ENCODE peak calls at places on chromosome 4, in six cellular contexts. J is adrenal gland, M is PC-9, Z is cardiac fibroblast, W is left ventricle myocardium inferior, G is psoas muscle. H is an unnamed sample.

GRCh38 chr4:156977435-156978160 is 6.0 kb upstream of the PDGFC start:
- DNase-seq in Z (peak), G (no peak), M (no peak), W (no peak), J (no peak), H (no peak)

GRCh38 chr4:119211856-119212250 is 660 bp upstream of the USP53 start:
- DNase-seq in G (no peak), J (no peak), M (no peak), Z (no peak), W (no peak), H (no peak)

GRCh38 chr4:183430317-183430986 is 14.0 kb upstream of the CDKN2AIP start:
- DNase-seq in M (no peak), J (no peak), Z (no peak), G (no peak), W (no peak), H (no peak)

GRCh38 chr4:170423137-170423536 is 333.4 kb upstream of the AADAT start:
- DNase-seq in J (no peak), Z (peak), G (no peak), W (no peak), M (no peak), H (peak)

GRCh38 chr4:181261279-181261678 is 981.9 kb upstream of the TENM3 start:
- DNase-seq in G (no peak), M (no peak), J (no peak), Z (no peak), W (no peak), H (peak)

GRCh38 chr4:74501579-74501978 is 56.6 kb downstream of the AREG start:
- DNase-seq in M (no peak), G (no peak), W (no peak), J (no peak), Z (peak), H (peak)

GRCh38 chr4:73867783-73868182 is 1.4 kb upstream of the CXCL1 start:
- DNase-seq in J (no peak), M (no peak), W (no peak), G (no peak), Z (peak), H (no peak)

GRCh38 chr4:159023741-159024140 is 79.1 kb upstream of the RAPGEF2 start:
- DNase-seq in J (no peak), G (no peak), Z (no peak), W (no peak), M (no peak), H (no peak)

GRCh38 chr4:95188701-95189401 is 359.9 kb downstream of the UNC5C start:
- DNase-seq in J (no peak), Z (no peak), M (no peak), W (no peak), G (no peak), H (no peak)

GRCh38 chr4:30725562-30725961 is 5.4 kb downstream of the PCDH7 start:
- DNase-seq in J (no peak), W (no peak), G (no peak), M (no peak), Z (no peak), H (no peak)

GRCh38 chr4:25031077-25031606 is 396 bp upstream of the LGI2 start:
- DNase-seq in Z (peak), M (no peak), J (no peak), G (no peak), W (peak), H (no peak)
- H3K4me3 ChIP-seq in Z (peak), M (no peak), J (no peak), G (peak), W (peak), H (peak)

GRCh38 chr4:93478805-93479204 is 349.7 kb upstream of the ATOH1 start:
- DNase-seq in G (no peak), Z (no peak), M (no peak), J (no peak), W (no peak), H (no peak)
- TF ChIP-seq CTCF in G (no peak), Z (no peak), M (no peak), J (no peak), W (no peak), H (no peak)

GRCh38 chr4:138310498-138310897 is 68.3 kb upstream of the SLC7A11 start:
- DNase-seq in G (no peak), Z (peak), M (no peak), J (no peak), W (no peak), H (no peak)
- H3K4me3 ChIP-seq in G (no peak), Z (no peak), M (no peak), J (no peak), W (no peak), H (no peak)

GRCh38 chr4:6253111-6253510 is 16.5 kb upstream of the WFS1 start:
- DNase-seq in M (no peak), W (no peak), Z (no peak), J (no peak), G (no peak), H (no peak)

GRCh38 chr4:6250235-6250983 is 19.2 kb upstream of the WFS1 start:
- DNase-seq in J (no peak), Z (peak), W (no peak), G (no peak), M (peak), H (peak)

GRCh38 chr4:6251365-6251764 is 18.3 kb upstream of the WFS1 start:
- DNase-seq in Z (no peak), G (peak), W (no peak), J (no peak), M (no peak), H (no peak)

GRCh38 chr4:6252051-6252450 is 17.6 kb upstream of the WFS1 start:
- DNase-seq in M (no peak), J (no peak), G (peak), Z (no peak), W (no peak), H (no peak)

GRCh38 chr4:6250984-6251295 is 18.7 kb upstream of the WFS1 start:
- DNase-seq in G (no peak), M (no peak), J (no peak), W (no peak), Z (no peak), H (no peak)
- TF ChIP-seq CTCF in G (no peak), M (peak), J (no peak), W (no peak), Z (no peak), H (no peak)

GRCh38 chr4:153204247-153205027 is at the start of gene TRIM2:
- DNase-seq in Z (peak), J (peak), M (peak), G (peak), W (peak), H (peak)

GRCh38 chr4:153205028-153205648 is 895 bp downstream of the TRIM2 start:
- DNase-seq in M (peak), Z (no peak), J (no peak), W (no peak), G (no peak), H (no peak)

GRCh38 chr4:153207027-153207426 is 2.8 kb downstream of the TRIM2 start:
- DNase-seq in G (no peak), Z (no peak), J (no peak), M (no peak), W (no peak), H (no peak)

GRCh38 chr4:153206534-153206933 is 2.3 kb downstream of the TRIM2 start:
- DNase-seq in Z (no peak), W (no peak), J (no peak), M (no peak), G (no peak), H (no peak)

GRCh38 chr4:153205757-153206156 is 1.5 kb downstream of the TRIM2 start:
- DNase-seq in W (no peak), J (no peak), Z (peak), M (peak), G (no peak), H (peak)
- H3K4me3 ChIP-seq in W (no peak), J (no peak), Z (no peak), M (peak), G (no peak), H (peak)

GRCh38 chr4:3771932-3772495 is 5.8 kb downstream of the ADRA2C start:
- DNase-seq in G (no peak), J (no peak), M (no peak), W (no peak), Z (no peak), H (no peak)

GRCh38 chr4:3772632-3773031 is 6.4 kb downstream of the ADRA2C start:
- DNase-seq in Z (no peak), J (no peak), W (no peak), M (no peak), G (no peak), H (no peak)

GRCh38 chr4:3769642-3770184 is 3.5 kb downstream of the ADRA2C start:
- DNase-seq in J (no peak), W (no peak), Z (no peak), G (peak), M (no peak), H (no peak)

GRCh38 chr4:3770323-3771166 is 4.4 kb downstream of the ADRA2C start:
- DNase-seq in W (no peak), J (no peak), Z (no peak), G (no peak), M (no peak), H (no peak)

DNA sequence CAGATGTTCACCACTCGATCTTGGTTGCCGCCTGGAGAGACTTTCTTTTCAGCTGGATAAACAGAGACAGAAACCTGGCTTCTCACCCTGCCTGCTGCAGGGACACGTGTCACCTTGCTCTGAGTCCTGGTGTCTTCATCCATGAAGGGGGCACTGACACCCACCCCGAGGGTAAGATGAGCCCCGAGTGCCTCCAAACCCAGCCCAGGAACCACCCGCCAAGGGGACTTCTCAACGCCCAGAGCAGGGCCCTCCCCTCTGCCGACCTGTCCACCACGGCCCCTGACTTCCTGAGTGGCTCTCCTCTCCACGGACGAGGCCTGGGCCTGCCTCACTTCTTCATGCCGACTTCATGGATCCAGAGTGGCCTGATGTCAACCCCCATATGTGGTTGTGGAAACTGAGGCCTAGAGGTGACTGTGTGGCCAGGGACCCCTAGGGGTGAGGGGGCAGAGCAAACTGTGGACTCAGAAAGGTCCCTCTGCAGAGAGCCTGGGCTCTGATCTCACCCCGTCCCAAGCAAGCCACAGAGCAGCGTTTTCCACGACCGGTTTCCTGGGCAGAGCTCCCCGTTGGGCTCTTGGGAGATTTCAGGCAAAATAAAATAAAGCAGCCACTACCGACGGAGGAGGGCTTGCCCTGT is 5.1 kb downstream of the ADRA2C start:
- DNase-seq in M (no peak), J (no peak), G (no peak), W (no peak), Z (no peak), H (no peak)
- TF ChIP-seq CTCF in M (no peak), J (no peak), G (no peak), W (no peak), Z (no peak), H (no peak)

DNA sequence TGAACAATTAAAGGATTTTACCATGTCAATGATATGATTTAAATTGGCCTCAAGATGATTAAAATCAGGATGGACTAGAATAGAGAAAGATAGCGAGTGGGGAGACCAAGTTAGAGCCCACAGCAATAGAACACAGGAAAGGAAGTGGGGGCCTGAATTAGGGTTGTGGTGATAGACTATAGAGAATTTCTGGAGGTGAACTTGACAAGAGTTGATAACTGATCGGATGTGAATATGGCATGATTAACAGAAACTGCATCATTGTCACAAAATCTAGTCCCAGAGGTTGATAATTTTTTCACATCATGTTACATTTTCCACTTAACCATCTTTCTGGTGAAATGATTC is 26.3 kb upstream of the TRPC3 start:
- DNase-seq in G (no peak), Z (no peak), J (no peak), M (no peak), W (no peak), H (no peak)
- H3K4me3 ChIP-seq in G (no peak), Z (no peak), J (no peak), M (no peak), W (no peak), H (no peak)

DNA sequence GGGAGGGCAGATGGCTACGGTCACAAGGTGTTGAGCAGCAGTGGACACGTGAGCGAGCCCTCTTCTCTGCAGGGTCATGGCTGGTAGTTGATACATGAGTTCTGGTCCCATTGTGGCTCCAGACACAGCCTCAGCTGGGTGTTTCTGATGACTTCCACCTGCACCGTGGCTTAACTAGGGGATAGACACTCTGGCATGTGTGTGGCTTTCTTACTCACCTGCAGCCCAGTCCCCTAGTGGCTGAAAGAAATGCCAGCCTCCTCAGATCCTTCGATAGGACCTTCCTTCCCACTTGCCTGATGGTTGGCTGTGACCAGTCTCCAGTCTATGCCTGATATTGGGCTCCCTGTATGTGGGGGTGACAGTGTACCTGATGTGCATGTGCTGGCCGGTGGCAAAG is 5.0 kb downstream of the GPR78 start:
- DNase-seq in G (peak), W (no peak), J (no peak), M (no peak), Z (no peak), H (no peak)
- TF ChIP-seq CTCF in G (no peak), W (no peak), J (no peak), M (peak), Z (no peak), H (no peak)